ENCODE peak calls at places on chromosome 20, in seven cellular contexts. H, C, M, Q, Z, B and O are unnamed samples. For H3K27me3, the result is how much of the 10 kb centered on the place peaks cover.

GRCh38 chr20:4519530-4519929 is 202.2 kb upstream of the PRND start:
- DNase-seq in H (no peak), C (no peak), M (no peak), Q (peak), Z (no peak), B (no peak), O (no peak)

GRCh38 chr20:61510778-61511330 is 258.8 kb downstream of the CDH4 start:
- DNase-seq in H (no peak), C (no peak), M (no peak), Q (no peak), Z (no peak), B (no peak), O (no peak)

GRCh38 chr20:15918631-15919030 is 654.6 kb downstream of the KIF16B start:
- DNase-seq in H (no peak), C (no peak), M (no peak), Q (no peak), Z (no peak), B (no peak), O (no peak)

GRCh38 chr20:44471481-44471882 is 4.2 kb upstream of the TTPAL start:
- DNase-seq in H (no peak), C (no peak), M (no peak), Q (peak), Z (no peak), B (no peak), O (no peak)

GRCh38 chr20:48538058-48538825 is 289.6 kb downstream of the PREX1 start:
- DNase-seq in H (peak), C (peak), M (no peak), Q (peak), Z (no peak), B (no peak), O (peak)

GRCh38 chr20:49237531-49237930 is 18.3 kb downstream of the DDX27 start:
- DNase-seq in H (no peak), C (no peak), M (no peak), Q (peak), Z (no peak), B (no peak), O (no peak)

GRCh38 chr20:22617160-22617559 is 32.8 kb upstream of the FOXA2 start:
- DNase-seq in H (no peak), C (no peak), M (no peak), Q (no peak), Z (no peak), B (no peak), O (no peak)

GRCh38 chr20:47019106-47019824 is 124.6 kb downstream of the EYA2 start:
- DNase-seq in H (no peak), C (peak), M (peak), Q (no peak), Z (no peak), B (no peak), O (no peak)

GRCh38 chr20:39048000-39048696 is 86.0 kb downstream of the DHX35 start:
- DNase-seq in H (peak), C (peak), M (peak), Q (peak), Z (peak), B (peak), O (peak)

GRCh38 chr20:63775096-63775978 is 35.8 kb downstream of the SLC2A4RG start:
- DNase-seq in H (peak), C (peak), M (peak), Q (peak), Z (no peak), B (peak), O (no peak)

GRCh38 chr20:37336369-37337207 is 9.4 kb upstream of the SRC start:
- DNase-seq in H (no peak), C (peak), M (peak), Q (peak), Z (no peak), B (peak), O (no peak)

GRCh38 chr20:50655325-50655880 is 35.9 kb downstream of the RIPOR3 start:
- DNase-seq in H (no peak), C (peak), M (peak), Q (peak), Z (no peak), B (peak), O (no peak)

GRCh38 chr20:24681634-24682495 is 212.4 kb downstream of the SYNDIG1 start:
- DNase-seq in H (no peak), C (no peak), M (no peak), Q (no peak), Z (no peak), B (peak), O (no peak)

GRCh38 chr20:31925631-31926030 is 26.2 kb downstream of the PDRG1 start:
- DNase-seq in H (no peak), C (no peak), M (no peak), Q (no peak), Z (no peak), B (no peak), O (no peak)

GRCh38 chr20:62163986-62164762 is 18.7 kb upstream of the MTG2 start:
- DNase-seq in H (no peak), C (peak), M (no peak), Q (no peak), Z (no peak), B (peak), O (no peak)

GRCh38 chr20:54624701-54625472 is 149.5 kb downstream of the DOK5 start:
- DNase-seq in H (no peak), C (no peak), M (no peak), Q (peak), Z (no peak), B (no peak), O (no peak)

GRCh38 chr20:3312940-3313656 is 74.1 kb upstream of the SLC4A11 start:
- DNase-seq in H (peak), C (no peak), M (no peak), Q (no peak), Z (no peak), B (no peak), O (no peak)

GRCh38 chr20:44384423-44385027 is 29.0 kb downstream of the HNF4A start:
- DNase-seq in H (peak), C (peak), M (peak), Q (peak), Z (peak), B (peak), O (peak)

GRCh38 chr20:664151-664550 is 11.2 kb upstream of the SRXN1 start:
- DNase-seq in H (no peak), C (no peak), M (no peak), Q (no peak), Z (no peak), B (no peak), O (no peak)

GRCh38 chr20:663315-664090 is 10.5 kb upstream of the SRXN1 start:
- DNase-seq in H (no peak), C (no peak), M (no peak), Q (peak), Z (no peak), B (no peak), O (no peak)

GRCh38 chr20:658731-659291 is 5.8 kb upstream of the SRXN1 start:
- DNase-seq in H (no peak), C (no peak), M (no peak), Q (no peak), Z (no peak), B (no peak), O (no peak)

GRCh38 chr20:662289-663192 is 9.5 kb upstream of the SRXN1 start:
- DNase-seq in H (no peak), C (no peak), M (no peak), Q (no peak), Z (no peak), B (no peak), O (no peak)

DNA sequence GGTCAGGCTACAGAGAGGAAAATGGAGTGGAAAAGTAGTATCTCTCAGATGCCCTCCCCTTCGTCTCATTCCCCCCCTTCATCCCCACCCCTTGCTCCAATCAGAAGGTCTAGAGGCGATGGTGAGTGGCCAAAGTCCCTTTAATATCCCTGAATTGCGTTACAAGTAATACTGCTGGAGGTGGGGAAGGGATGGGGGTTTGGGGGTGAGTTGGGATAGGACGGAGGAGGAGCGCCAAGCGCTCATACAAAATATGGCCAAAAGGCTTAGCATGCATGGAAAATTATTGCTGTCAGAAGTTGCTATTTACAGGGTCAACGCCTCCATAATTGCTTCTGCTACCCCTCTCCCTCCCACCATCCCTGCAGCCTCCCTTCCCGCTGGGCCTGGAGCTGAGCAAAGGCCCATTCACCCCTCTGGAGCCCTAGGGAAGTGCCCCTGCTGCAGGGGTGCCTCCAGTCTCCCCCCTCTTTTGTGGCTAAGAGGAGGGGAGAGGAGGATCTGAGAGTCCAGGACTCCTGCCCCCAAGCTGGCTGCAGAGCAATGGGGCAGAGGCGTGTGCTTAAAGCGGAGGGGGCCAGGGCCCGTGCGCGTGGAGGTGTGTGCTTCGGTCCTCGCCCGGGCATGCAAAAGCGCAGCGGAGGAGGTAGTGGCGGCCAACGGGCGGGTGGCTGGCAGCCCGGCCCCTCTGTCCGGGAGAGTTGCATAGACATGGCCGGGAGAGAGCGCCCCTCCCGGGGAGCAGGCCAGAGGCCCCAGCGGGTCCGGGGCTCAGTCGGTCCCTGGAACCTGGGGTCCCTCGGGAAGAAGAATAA is 8.7 kb upstream of the SRXN1 start:
- DNase-seq in H (no peak), C (no peak), M (no peak), Q (peak), Z (no peak), B (no peak), O (no peak)
- H3K27me3 ChIP-seq in H (half or more), C (under half), M (under half), Q (half or more), Z (under half), B (under half), O (under half)

GRCh38 chr20:17870063-17870740 is 98.4 kb downstream of the SNX5 start:
- DNase-seq in H (no peak), C (peak), M (no peak), Q (no peak), Z (no peak), B (no peak), O (no peak)
- H3K27me3 ChIP-seq in H (under half), C (under half), M (under half), Q (under half), Z (under half), B (under half), O (under half)

DNA sequence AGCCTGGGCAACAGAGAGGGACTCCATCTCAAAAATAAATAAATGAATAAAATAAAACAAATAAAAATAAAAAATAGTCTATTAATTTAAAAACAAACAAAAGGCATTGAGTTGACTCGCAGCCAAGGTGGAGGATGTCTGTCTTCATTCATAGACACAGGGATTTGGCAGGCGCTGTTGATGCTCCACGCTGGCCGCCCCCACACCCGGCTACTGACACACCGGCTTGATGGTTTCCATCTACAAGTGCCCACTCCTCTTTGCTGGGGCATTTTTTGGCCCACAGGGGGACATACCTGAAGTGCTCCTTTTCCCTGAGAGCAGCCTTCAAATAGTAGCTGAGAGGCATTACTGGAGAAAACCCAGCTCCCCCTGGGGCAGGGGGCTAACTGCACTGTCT is 178.3 kb upstream of the RALGAPA2 start:
- DNase-seq in H (no peak), C (no peak), M (no peak), Q (no peak), Z (no peak), B (no peak), O (no peak)
- H3K27me3 ChIP-seq in H (under half), C (under half), M (under half), Q (half or more), Z (under half), B (under half), O (under half)

GRCh38 chr20:58810116-58810878 is 40.4 kb downstream of the GNAS-AS1 start:
- DNase-seq in H (no peak), C (no peak), M (no peak), Q (no peak), Z (no peak), B (peak), O (no peak)

GRCh38 chr20:58811334-58811733 is 39.4 kb downstream of the GNAS-AS1 start:
- DNase-seq in H (no peak), C (no peak), M (no peak), Q (no peak), Z (no peak), B (peak), O (no peak)

GRCh38 chr20:58808296-58809046 is 42.2 kb downstream of the GNAS-AS1 start:
- DNase-seq in H (no peak), C (no peak), M (no peak), Q (no peak), Z (no peak), B (peak), O (no peak)

GRCh38 chr20:58813369-58813768 is 37.3 kb downstream of the GNAS-AS1 start:
- DNase-seq in H (no peak), C (no peak), M (no peak), Q (no peak), Z (no peak), B (no peak), O (no peak)

DNA sequence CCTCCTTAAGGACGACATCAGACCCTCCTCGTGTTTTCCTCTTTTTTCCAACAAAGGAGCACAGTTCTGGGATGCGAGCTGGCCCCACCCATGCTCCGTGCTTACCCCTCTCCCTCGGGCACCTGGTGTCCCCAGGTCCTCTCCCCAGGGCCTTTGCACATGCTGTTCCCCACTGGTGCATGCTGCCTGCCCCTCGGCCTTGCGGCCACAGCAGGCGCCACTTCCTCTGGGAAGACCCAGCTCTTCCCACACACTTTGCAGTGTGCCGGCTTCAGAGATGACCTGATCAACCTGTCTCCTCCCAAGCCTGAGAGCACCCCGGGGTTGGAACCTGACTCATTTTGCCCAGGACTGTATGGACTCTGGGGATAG is 39.8 kb downstream of the GNAS-AS1 start:
- DNase-seq in H (no peak), C (no peak), M (no peak), Q (no peak), Z (no peak), B (peak), O (no peak)
- H3K27me3 ChIP-seq in H (under half), C (under half), M (under half), Q (under half), Z (under half), B (under half), O (under half)

DNA sequence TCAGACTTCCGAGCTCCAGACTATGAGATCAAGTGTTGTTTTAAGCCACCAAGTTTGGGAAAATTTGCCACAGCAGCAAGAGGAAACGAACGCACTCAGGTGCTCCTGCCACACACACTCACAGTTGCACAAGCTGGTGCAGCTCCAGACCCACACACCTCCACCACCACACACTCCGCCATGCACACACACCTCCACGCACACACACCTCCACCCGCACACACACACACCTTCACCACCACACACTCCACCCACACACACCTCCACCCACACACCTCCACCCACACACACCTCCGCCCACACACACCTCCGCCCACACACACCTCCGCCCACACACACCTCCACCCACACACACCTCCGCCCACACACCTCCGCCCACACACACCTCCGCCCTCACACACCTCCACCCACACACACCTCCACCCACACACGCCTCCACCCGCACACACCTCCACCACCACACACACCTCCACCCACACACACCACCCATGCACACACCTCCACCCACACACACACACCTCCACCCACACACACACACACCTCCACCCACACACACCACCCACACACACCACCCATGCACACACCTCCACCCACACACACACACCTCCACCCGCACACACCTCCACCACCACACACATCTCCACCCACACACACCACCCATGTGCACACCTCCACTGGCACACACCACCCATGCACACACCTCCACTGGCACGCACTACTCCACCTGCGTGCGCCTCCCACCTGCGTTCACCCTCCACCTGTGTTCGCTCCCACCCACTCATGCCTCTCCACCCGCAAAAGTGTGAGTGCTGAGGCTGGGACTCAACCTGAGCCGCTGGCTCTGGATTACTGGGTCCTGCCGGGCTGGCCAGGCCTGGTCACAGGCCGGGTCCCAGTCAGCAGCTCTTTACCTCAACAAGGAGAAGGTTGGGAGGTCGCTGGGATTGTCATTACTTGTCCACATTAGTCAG is 175.6 kb downstream of the BMP7 start:
- DNase-seq in H (no peak), C (no peak), M (no peak), Q (no peak), Z (no peak), B (no peak), O (no peak)
- H3K27me3 ChIP-seq in H (under half), C (under half), M (under half), Q (under half), Z (under half), B (under half), O (under half)

DNA sequence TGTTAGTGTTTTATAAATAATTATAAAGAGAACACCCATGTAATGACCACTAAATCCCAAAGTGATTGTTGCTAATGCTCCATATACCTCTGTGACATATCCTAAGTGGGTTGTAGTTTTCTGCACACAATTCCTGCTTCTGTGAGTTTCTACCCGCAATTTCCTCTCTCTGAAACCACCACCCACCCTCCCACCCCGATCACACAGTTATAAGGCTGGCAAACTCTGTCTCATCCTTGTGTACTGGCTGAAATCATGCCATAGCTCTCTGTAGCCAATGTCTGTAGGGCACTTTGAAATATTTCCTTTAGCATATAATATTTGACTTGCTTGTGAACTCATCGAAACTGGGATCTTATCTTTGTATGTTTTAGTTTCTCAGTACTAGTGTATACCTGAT is 236.6 kb downstream of the PLCB1 start:
- DNase-seq in H (no peak), C (no peak), M (no peak), Q (no peak), Z (no peak), B (no peak), O (no peak)
- H3K27me3 ChIP-seq in H (under half), C (under half), M (under half), Q (under half), Z (under half), B (under half), O (under half)

GRCh38 chr20:53032021-53033001 is 60.2 kb downstream of the TSHZ2 start:
- DNase-seq in H (no peak), C (peak), M (no peak), Q (no peak), Z (no peak), B (no peak), O (no peak)
- H3K27me3 ChIP-seq in H (under half), C (under half), M (under half), Q (under half), Z (under half), B (under half), O (under half)